ENCODE peak calls at places on chromosomes 4 and X, in seven cellular contexts. One of them, this sample, is unnamed.

GRCh38 chr4:147578057-147578476 is 39.1 kb upstream of the TMEM184C start:
- DNase-seq in HCT116: peak; percentile 55
- DNase-seq in K562: no peak
- DNase-seq in HepG2: peak; percentile 3
- DNase-seq in SK-N-SH: peak; percentile 11
- DNase-seq in GM12878: no peak
- DNase-seq in H1: no peak
- DNase-seq in this sample: no peak

GRCh38 chrX:104193485-104193884 is 27.2 kb downstream of the FAM199X start:
- DNase-seq in HCT116: no peak
- DNase-seq in K562: no peak
- DNase-seq in HepG2: no peak
- DNase-seq in SK-N-SH: no peak
- DNase-seq in GM12878: no peak
- DNase-seq in H1: no peak
- DNase-seq in this sample: no peak

GRCh38 chrX:2242980-2243379 is 257.8 kb downstream of the DHRSX start:
- DNase-seq in HCT116: no peak
- DNase-seq in K562: no peak
- DNase-seq in HepG2: no peak
- DNase-seq in SK-N-SH: no peak
- DNase-seq in GM12878: no peak
- DNase-seq in H1: no peak
- DNase-seq in this sample: no peak

GRCh38 chr4:6753891-6754290 is 28.6 kb upstream of the KIAA0232 start:
- DNase-seq in HCT116: no peak
- DNase-seq in K562: no peak
- DNase-seq in HepG2: no peak
- DNase-seq in SK-N-SH: no peak
- DNase-seq in GM12878: no peak
- DNase-seq in H1: no peak
- DNase-seq in this sample: no peak

GRCh38 chrX:34197946-34198345 is 65.8 kb upstream of the FAM47A start:
- DNase-seq in HCT116: no peak
- DNase-seq in K562: no peak
- DNase-seq in HepG2: no peak
- DNase-seq in SK-N-SH: no peak
- DNase-seq in GM12878: no peak
- DNase-seq in H1: no peak
- DNase-seq in this sample: peak; percentile 42

GRCh38 chr4:80201326-80202151 is 4.2 kb downstream of the PRDM8 start:
- DNase-seq in HCT116: no peak
- DNase-seq in K562: no peak
- DNase-seq in HepG2: no peak
- DNase-seq in SK-N-SH: no peak
- DNase-seq in GM12878: no peak
- DNase-seq in H1: peak; percentile 54
- DNase-seq in this sample: no peak

GRCh38 chrX:55451125-55451524 is 802 bp upstream of the MAGEH1 start:
- DNase-seq in HCT116: no peak
- DNase-seq in K562: no peak
- DNase-seq in HepG2: no peak
- DNase-seq in SK-N-SH: no peak
- DNase-seq in GM12878: no peak
- DNase-seq in H1: no peak
- DNase-seq in this sample: no peak

GRCh38 chr4:129641179-129641578 is 545.2 kb downstream of the C4orf33 start:
- DNase-seq in HCT116: peak; percentile 42
- DNase-seq in K562: no peak
- DNase-seq in HepG2: peak; percentile 16
- DNase-seq in SK-N-SH: peak; percentile 13
- DNase-seq in GM12878: peak; percentile 8
- DNase-seq in H1: peak; percentile 86
- DNase-seq in this sample: peak; percentile 71

GRCh38 chr4:174318829-174319764 is 35.4 kb downstream of the CEP44 start:
- DNase-seq in HCT116: peak; percentile 22
- DNase-seq in K562: peak; percentile 25
- DNase-seq in HepG2: peak; percentile 31
- DNase-seq in SK-N-SH: peak; percentile 34
- DNase-seq in GM12878: no peak
- DNase-seq in H1: no peak
- DNase-seq in this sample: peak; percentile 43

GRCh38 chr4:83219344-83219990 is 65.1 kb downstream of the COQ2 start:
- DNase-seq in HCT116: no peak
- DNase-seq in K562: no peak
- DNase-seq in HepG2: no peak
- DNase-seq in SK-N-SH: no peak
- DNase-seq in GM12878: peak; percentile 77
- DNase-seq in H1: no peak
- DNase-seq in this sample: no peak

GRCh38 chr4:98262431-98262830 is 1.2 kb downstream of the RAP1GDS1 start:
- DNase-seq in HCT116: no peak
- DNase-seq in K562: no peak
- DNase-seq in HepG2: no peak
- DNase-seq in SK-N-SH: no peak
- DNase-seq in GM12878: no peak
- DNase-seq in H1: no peak
- DNase-seq in this sample: no peak

GRCh38 chr4:66187175-66187720 is 517.0 kb upstream of the EPHA5 start:
- DNase-seq in HCT116: no peak
- DNase-seq in K562: no peak
- DNase-seq in HepG2: no peak
- DNase-seq in SK-N-SH: no peak
- DNase-seq in GM12878: no peak
- DNase-seq in H1: no peak
- DNase-seq in this sample: no peak

GRCh38 chr4:48575964-48576363 is 85.9 kb downstream of the ZAR1 start:
- DNase-seq in HCT116: no peak
- DNase-seq in K562: no peak
- DNase-seq in HepG2: no peak
- DNase-seq in SK-N-SH: no peak
- DNase-seq in GM12878: no peak
- DNase-seq in H1: no peak
- DNase-seq in this sample: no peak

GRCh38 chr4:102715057-102715456 is 45.7 kb downstream of the MANBA start:
- DNase-seq in HCT116: no peak
- DNase-seq in K562: no peak
- DNase-seq in HepG2: no peak
- DNase-seq in SK-N-SH: no peak
- DNase-seq in GM12878: no peak
- DNase-seq in H1: no peak
- DNase-seq in this sample: no peak

GRCh38 chrX:40012039-40012799 is 85.5 kb downstream of the BCOR start:
- DNase-seq in HCT116: no peak
- DNase-seq in K562: no peak
- DNase-seq in HepG2: peak; percentile 63
- DNase-seq in SK-N-SH: no peak
- DNase-seq in GM12878: no peak
- DNase-seq in H1: peak; percentile 50
- DNase-seq in this sample: peak; percentile 42

GRCh38 chr4:24056258-24056657 is 166.4 kb upstream of the PPARGC1A start:
- DNase-seq in HCT116: no peak
- DNase-seq in K562: no peak
- DNase-seq in HepG2: no peak
- DNase-seq in SK-N-SH: no peak
- DNase-seq in GM12878: no peak
- DNase-seq in H1: no peak
- DNase-seq in this sample: no peak

GRCh38 chrX:73916489-73916888 is 353.5 kb downstream of the CHIC1 start:
- DNase-seq in HCT116: no peak
- DNase-seq in K562: no peak
- DNase-seq in HepG2: no peak
- DNase-seq in SK-N-SH: no peak
- DNase-seq in GM12878: no peak
- DNase-seq in H1: no peak
- DNase-seq in this sample: no peak

GRCh38 chrX:129932137-129932791 is 26.3 kb downstream of the UTP14A start:
- DNase-seq in HCT116: peak; percentile 81
- DNase-seq in K562: peak; percentile 97
- DNase-seq in HepG2: peak; percentile 62
- DNase-seq in SK-N-SH: peak; percentile 94
- DNase-seq in GM12878: peak; percentile 38
- DNase-seq in H1: peak; percentile 77
- DNase-seq in this sample: peak; percentile 78

GRCh38 chr4:25702848-25703247 is 47.2 kb downstream of the SLC34A2 start:
- DNase-seq in HCT116: no peak
- DNase-seq in K562: no peak
- DNase-seq in HepG2: no peak
- DNase-seq in SK-N-SH: no peak
- DNase-seq in GM12878: no peak
- DNase-seq in H1: no peak
- DNase-seq in this sample: no peak

GRCh38 chr4:89024051-89024675 is 32.8 kb downstream of the FAM13A start:
- DNase-seq in HCT116: peak; percentile 65
- DNase-seq in K562: peak; percentile 52
- DNase-seq in HepG2: peak; percentile 77
- DNase-seq in SK-N-SH: peak; percentile 62
- DNase-seq in GM12878: peak; percentile 47
- DNase-seq in H1: no peak
- DNase-seq in this sample: peak; percentile 79

GRCh38 chr4:2085496-2085901 is 26.4 kb downstream of the NAT8L start:
- DNase-seq in HCT116: no peak
- DNase-seq in K562: no peak
- DNase-seq in HepG2: no peak
- DNase-seq in SK-N-SH: no peak
- DNase-seq in GM12878: no peak
- DNase-seq in H1: peak; percentile 32
- DNase-seq in this sample: no peak

GRCh38 chr4:80302616-80303223 is 32.8 kb upstream of the CFAP299 start:
- DNase-seq in HCT116: no peak
- DNase-seq in K562: no peak
- DNase-seq in HepG2: no peak
- DNase-seq in SK-N-SH: no peak
- DNase-seq in GM12878: no peak
- DNase-seq in H1: no peak
- DNase-seq in this sample: no peak

GRCh38 chr4:158304694-158305093 is 94.4 kb downstream of the TMEM144 start:
- DNase-seq in HCT116: no peak
- DNase-seq in K562: no peak
- DNase-seq in HepG2: no peak
- DNase-seq in SK-N-SH: no peak
- DNase-seq in GM12878: no peak
- DNase-seq in H1: no peak
- DNase-seq in this sample: no peak

GRCh38 chr4:139959398-139959797 is 194.6 kb downstream of the MAML3 start:
- DNase-seq in HCT116: no peak
- DNase-seq in K562: no peak
- DNase-seq in HepG2: no peak
- DNase-seq in SK-N-SH: no peak
- DNase-seq in GM12878: no peak
- DNase-seq in H1: no peak
- DNase-seq in this sample: no peak

DNA sequence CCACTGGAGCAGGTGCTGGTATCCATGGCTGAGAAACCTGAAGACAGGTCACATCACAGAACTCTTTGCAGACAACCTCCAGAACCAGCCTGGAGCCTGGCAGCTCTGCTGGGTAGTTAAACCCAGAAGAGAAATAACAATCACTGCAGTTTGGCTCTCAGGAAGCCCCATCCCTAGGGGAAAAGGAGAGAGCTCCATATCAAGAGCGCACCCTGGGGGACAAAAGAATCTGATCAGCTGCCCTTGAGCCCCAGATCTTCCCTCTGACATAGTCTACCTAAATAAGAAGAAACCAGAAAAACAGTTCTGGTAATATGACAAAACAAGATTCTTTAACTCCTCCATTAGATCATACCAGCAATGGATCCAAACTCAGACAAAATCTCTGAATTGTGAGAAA is 823.2 kb upstream of the FRG1 start:
- DNase-seq in HCT116: no peak
- DNase-seq in K562: no peak
- DNase-seq in HepG2: no peak
- DNase-seq in SK-N-SH: no peak
- DNase-seq in GM12878: no peak
- DNase-seq in H1: no peak
- DNase-seq in this sample: no peak
- TF ChIP-seq JUND in HCT116: no peak
- TF ChIP-seq JUND in K562: no peak
- TF ChIP-seq JUND in HepG2: no peak
- TF ChIP-seq JUND in SK-N-SH: no peak
- TF ChIP-seq JUND in GM12878: no peak
- TF ChIP-seq JUND in H1: no peak
- TF ChIP-seq JUND in this sample: no peak

DNA sequence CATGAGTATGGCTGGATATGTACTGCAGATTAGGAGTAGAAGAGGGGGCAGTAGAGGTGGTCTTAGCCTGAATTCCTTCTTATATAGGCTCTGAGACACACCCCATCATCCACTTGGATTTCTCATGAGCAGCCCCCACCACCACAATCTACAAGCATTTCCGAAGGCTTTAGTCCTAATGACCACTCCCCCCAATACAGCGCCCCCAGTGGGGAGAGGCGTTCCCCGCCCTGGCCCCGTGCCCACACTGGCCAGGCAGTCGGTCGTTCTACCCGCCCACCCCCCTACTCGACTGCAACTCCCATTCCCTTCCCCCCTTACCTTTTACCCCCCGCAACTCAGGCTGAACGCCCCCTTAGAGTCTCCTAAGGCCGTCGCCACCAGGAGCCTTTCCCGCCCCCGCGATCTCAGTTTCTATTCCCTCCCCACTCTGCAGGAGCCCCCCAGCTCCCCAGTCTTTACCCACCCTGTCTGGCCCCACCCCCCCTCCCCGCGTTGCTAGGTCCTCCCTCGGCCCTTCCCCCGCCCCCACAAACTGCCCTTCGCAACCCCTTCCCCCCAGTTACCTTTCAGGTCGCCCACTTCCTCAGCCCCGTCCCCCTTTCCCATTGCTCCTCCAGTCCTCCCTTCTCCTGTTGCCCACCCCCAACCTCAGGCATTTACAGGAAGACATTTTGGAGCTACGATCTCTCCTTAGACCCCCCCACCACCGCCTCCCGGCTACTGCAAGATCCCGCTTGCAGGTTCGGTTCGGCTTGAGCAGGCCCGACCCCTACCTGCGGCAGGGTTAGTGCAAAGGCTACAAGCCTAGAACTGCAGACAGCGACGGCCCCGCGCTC is 468 bp downstream of the ZMYM3 start:
- DNase-seq in HCT116: no peak
- DNase-seq in K562: peak; percentile 71
- DNase-seq in HepG2: peak; percentile 13
- DNase-seq in SK-N-SH: peak; percentile 84
- DNase-seq in GM12878: no peak
- DNase-seq in H1: peak; percentile 78
- DNase-seq in this sample: peak; percentile 32
- TF ChIP-seq JUND in HCT116: no peak
- TF ChIP-seq JUND in K562: no peak
- TF ChIP-seq JUND in HepG2: no peak
- TF ChIP-seq JUND in SK-N-SH: no peak
- TF ChIP-seq JUND in GM12878: no peak
- TF ChIP-seq JUND in H1: no peak
- TF ChIP-seq JUND in this sample: no peak

GRCh38 chrX:145848451-145848850 is 30.8 kb downstream of the SLITRK2 start:
- DNase-seq in HCT116: no peak
- DNase-seq in K562: no peak
- DNase-seq in HepG2: no peak
- DNase-seq in SK-N-SH: no peak
- DNase-seq in GM12878: no peak
- DNase-seq in H1: no peak
- DNase-seq in this sample: no peak
- TF ChIP-seq JUND in HCT116: no peak
- TF ChIP-seq JUND in K562: no peak
- TF ChIP-seq JUND in HepG2: no peak
- TF ChIP-seq JUND in SK-N-SH: no peak
- TF ChIP-seq JUND in GM12878: no peak
- TF ChIP-seq JUND in H1: no peak
- TF ChIP-seq JUND in this sample: no peak

GRCh38 chrX:41457618-41458192 is 10.6 kb downstream of the NYX start:
- DNase-seq in HCT116: no peak
- DNase-seq in K562: no peak
- DNase-seq in HepG2: no peak
- DNase-seq in SK-N-SH: no peak
- DNase-seq in GM12878: no peak
- DNase-seq in H1: peak; percentile 65
- DNase-seq in this sample: no peak
- TF ChIP-seq JUND in HCT116: no peak
- TF ChIP-seq JUND in K562: no peak
- TF ChIP-seq JUND in HepG2: no peak
- TF ChIP-seq JUND in SK-N-SH: no peak
- TF ChIP-seq JUND in GM12878: no peak
- TF ChIP-seq JUND in H1: no peak
- TF ChIP-seq JUND in this sample: no peak